ENCODE peak calls at places on chromosomes 16 and 17, in eight cellular contexts. B is neural progenitor cell; Y is breast epithelium; N is PC-9; G is tibial nerve; K is dorsolateral prefrontal cortex; S is CD8-positive, alpha-beta T cell; X is ovary. A is an unnamed sample.

GRCh38 chr17:38351412-38352222 is at the start of gene SOCS7:
- DNase-seq in B (peak; percentile 96), Y (peak; percentile 81), N (peak; percentile 90), G (peak; percentile 86), K (peak; percentile 93), S (peak; percentile 96), X (peak; percentile 97), A (peak; percentile 83)

GRCh38 chr17:21113106-21113690 is 13.6 kb upstream of the DHRS7B start:
- DNase-seq in B (no peak), Y (no peak), N (no peak), G (no peak), K (no peak), S (no peak), X (no peak), A (no peak)

GRCh38 chr17:82963104-82963950 is 116.1 kb upstream of the METRNL start:
- DNase-seq in B (peak; percentile 86), Y (peak; percentile 47), N (peak; percentile 15), G (peak; percentile 71), K (peak; percentile 73), S (peak; percentile 74), X (peak; percentile 76), A (peak; percentile 30)

GRCh38 chr16:9465150-9465549 is 373.7 kb downstream of the HAPSTR1 start:
- DNase-seq in B (no peak), Y (no peak), N (no peak), G (no peak), K (no peak), S (no peak), X (no peak), A (no peak)

GRCh38 chr16:51151951-51152663 is 1.0 kb upstream of the SALL1 start:
- DNase-seq in B (peak; percentile 96), Y (no peak), N (no peak), G (no peak), K (peak; percentile 91), S (no peak), X (peak; percentile 75), A (peak; percentile 86)

GRCh38 chr16:11682655-11683096 is 14.4 kb downstream of the SNN start:
- DNase-seq in B (no peak), Y (no peak), N (no peak), G (no peak), K (no peak), S (no peak), X (no peak), A (no peak)

GRCh38 chr17:37725601-37726146 is 19.2 kb downstream of the HNF1B start:
- DNase-seq in B (peak; percentile 27), Y (no peak), N (no peak), G (no peak), K (no peak), S (no peak), X (no peak), A (no peak)

GRCh38 chr17:72725432-72726068 is 366.9 kb downstream of the SLC39A11 start:
- DNase-seq in B (peak; percentile 85), Y (peak; percentile 37), N (peak; percentile 69), G (no peak), K (peak; percentile 43), S (peak; percentile 65), X (peak; percentile 33), A (peak; percentile 64)

GRCh38 chr17:43772877-43773648 is 5.7 kb downstream of the DUSP3 start:
- DNase-seq in B (no peak), Y (no peak), N (no peak), G (no peak), K (no peak), S (no peak), X (no peak), A (no peak)

GRCh38 chr17:64651889-64652288 is 10.2 kb downstream of the SMURF2 start:
- DNase-seq in B (no peak), Y (no peak), N (no peak), G (no peak), K (no peak), S (no peak), X (no peak), A (no peak)

GRCh38 chr17:73933871-73934270 is 269.6 kb upstream of the RPL38 start:
- DNase-seq in B (no peak), Y (no peak), N (no peak), G (no peak), K (no peak), S (no peak), X (no peak), A (no peak)

DNA sequence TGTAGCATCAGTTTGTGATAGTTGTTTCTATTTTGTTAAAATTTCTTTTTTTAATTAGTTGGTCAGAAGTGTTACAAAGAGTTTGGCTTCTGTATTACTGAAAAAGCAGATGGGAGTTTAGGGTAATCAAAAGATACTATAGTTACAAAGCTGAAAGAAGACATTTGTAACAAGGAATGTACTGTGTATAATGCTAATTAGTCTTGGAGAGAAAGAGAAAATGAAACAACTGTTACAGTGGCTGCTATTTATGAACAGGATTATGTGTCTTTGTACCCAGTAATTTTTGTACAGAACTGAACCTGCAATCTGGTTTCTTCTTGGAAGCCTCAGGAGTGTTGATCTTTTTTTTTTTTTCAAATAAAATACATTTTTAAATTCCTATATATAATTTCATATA is 14.3 kb downstream of the GDPD1 start:
- DNase-seq in B (no peak), Y (no peak), N (no peak), G (no peak), K (no peak), S (no peak), X (no peak), A (no peak)
- H3K27ac ChIP-seq in B (no peak overlapping the region), Y (no peak overlapping the region), N (no peak overlapping the region), G (no peak overlapping the region), K (peak overlapping the region; percentile 89), S (no peak overlapping the region), X (no peak overlapping the region), A (peak overlapping the region; percentile 61)

GRCh38 chr17:2085648-2085949 is 30.7 kb downstream of the HIC1 start:
- DNase-seq in B (no peak), Y (no peak), N (no peak), G (no peak), K (no peak), S (no peak), X (no peak), A (no peak)
- H3K27ac ChIP-seq in B (no peak overlapping the region), Y (peak overlapping the region; percentile 94), N (peak overlapping the region; percentile 99), G (peak overlapping the region; percentile 88), K (peak overlapping the region; percentile 82), S (no peak overlapping the region), X (peak overlapping the region; percentile 52), A (no peak overlapping the region)

GRCh38 chr17:79019631-79020584 is 4.1 kb upstream of the C1QTNF1 start:
- DNase-seq in B (peak; percentile 53), Y (no peak), N (peak; percentile 49), G (peak; percentile 66), K (no peak), S (no peak), X (peak; percentile 65), A (no peak)
- H3K27ac ChIP-seq in B (no peak overlapping the region), Y (peak overlapping the region; percentile 9), N (peak overlapping the region; percentile 49), G (peak overlapping the region; percentile 56), K (peak overlapping the region; percentile 54), S (no peak overlapping the region), X (peak overlapping the region; percentile 28), A (no peak overlapping the region)

DNA sequence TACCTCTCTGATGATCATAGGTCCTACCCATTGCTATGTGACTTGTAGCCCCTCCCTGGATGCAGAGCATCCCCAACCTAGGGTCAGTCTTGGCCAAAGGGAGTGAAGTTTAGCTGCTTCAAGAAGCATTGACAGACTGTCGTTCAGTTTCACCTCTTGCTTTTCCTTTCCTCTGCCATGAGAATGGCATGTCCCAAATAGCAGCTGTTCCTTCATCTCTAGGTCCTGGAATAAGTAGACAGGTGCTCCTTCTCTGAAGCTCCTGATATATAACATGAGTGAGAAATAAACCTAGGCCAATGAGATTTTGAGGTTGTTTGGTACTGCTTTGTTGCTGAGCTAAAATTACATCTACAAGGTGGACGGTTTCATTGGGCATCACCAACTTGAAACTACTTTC is 204.5 kb upstream of the CACNG5 start:
- DNase-seq in B (no peak), Y (no peak), N (no peak), G (no peak), K (no peak), S (peak; percentile 31), X (no peak), A (no peak)
- H3K27ac ChIP-seq in B (no peak overlapping the region), Y (no peak overlapping the region), N (no peak overlapping the region), G (no peak overlapping the region), K (no peak overlapping the region), S (no peak overlapping the region), X (no peak overlapping the region), A (no peak overlapping the region)

GRCh38 chr17:36598951-36599401 is 2.4 kb upstream of the MRM1 start:
- DNase-seq in B (no peak), Y (no peak), N (no peak), G (no peak), K (no peak), S (no peak), X (no peak), A (no peak)

GRCh38 chr17:36601303-36602029 is at the start of gene MRM1:
- DNase-seq in B (peak; percentile 96), Y (peak; percentile 83), N (peak; percentile 90), G (peak; percentile 79), K (peak; percentile 94), S (peak; percentile 95), X (peak; percentile 94), A (peak; percentile 90)

GRCh38 chr17:36600936-36601302 is 464 bp upstream of the MRM1 start:
- DNase-seq in B (no peak), Y (no peak), N (no peak), G (no peak), K (no peak), S (no peak), X (no peak), A (peak; percentile 62)

GRCh38 chr17:36599546-36600250 is 1.7 kb upstream of the MRM1 start:
- DNase-seq in B (no peak), Y (no peak), N (no peak), G (no peak), K (no peak), S (no peak), X (no peak), A (no peak)

GRCh38 chr17:36600477-36600876 is 906 bp upstream of the MRM1 start:
- DNase-seq in B (no peak), Y (no peak), N (no peak), G (no peak), K (no peak), S (no peak), X (no peak), A (no peak)
- H3K27ac ChIP-seq in B (no peak overlapping the region), Y (peak overlapping the region; percentile 72), N (peak overlapping the region; percentile 65), G (peak overlapping the region; percentile 81), K (no peak overlapping the region), S (no peak overlapping the region), X (peak overlapping the region; percentile 43), A (peak overlapping the region; percentile 53)

DNA sequence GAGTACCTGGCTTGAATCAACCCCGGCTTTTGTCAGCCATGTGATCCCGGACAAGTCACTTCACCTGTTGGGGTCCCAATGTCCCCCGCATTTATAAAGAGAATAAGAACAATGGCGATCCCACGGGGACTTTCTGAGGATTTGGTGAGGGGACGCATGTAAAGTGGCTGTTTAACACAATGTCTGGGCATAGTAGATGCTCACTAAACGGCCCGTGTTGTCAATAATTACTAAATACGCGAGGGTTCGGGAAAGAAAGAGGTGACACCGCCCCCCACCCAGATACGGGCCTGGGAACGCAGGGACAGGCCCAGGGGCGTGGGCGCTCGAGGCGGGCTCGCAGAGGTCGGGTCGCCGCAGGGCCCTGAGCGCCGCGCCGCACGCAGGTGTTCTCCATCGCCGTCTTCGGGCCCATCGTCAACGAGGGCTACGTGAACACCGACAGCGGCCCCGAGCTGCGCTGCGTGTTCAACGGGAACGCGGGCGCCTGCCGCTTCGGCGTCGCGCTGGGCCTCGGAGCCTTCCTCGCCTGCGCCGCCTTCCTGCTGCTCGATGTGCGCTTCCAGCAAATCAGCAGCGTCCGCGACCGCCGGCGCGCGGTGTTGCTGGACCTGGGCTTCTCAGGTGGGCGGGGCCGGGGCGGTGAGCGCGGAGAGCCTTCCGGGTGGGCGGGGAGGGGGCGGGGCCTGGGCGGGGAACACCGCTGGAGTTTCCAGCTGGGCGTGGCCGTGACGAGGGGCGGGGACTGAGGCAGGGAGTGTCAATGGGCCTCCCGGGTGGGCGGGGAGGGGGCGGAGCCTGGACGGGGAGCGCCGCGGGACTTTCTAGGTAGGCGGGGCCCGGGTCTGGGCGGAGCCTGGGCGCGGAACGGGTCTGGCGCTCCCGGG is 2.1 kb downstream of the SYNGR3 start:
- DNase-seq in B (peak; percentile 97), Y (peak; percentile 87), N (peak; percentile 94), G (peak; percentile 78), K (peak; percentile 86), S (peak; percentile 97), X (peak; percentile 95), A (peak; percentile 83)
- H3K27ac ChIP-seq in B (no peak overlapping the region), Y (peak overlapping the region; percentile 31), N (no peak overlapping the region), G (no peak overlapping the region), K (peak overlapping the region; percentile 69), S (peak overlapping the region; percentile 27), X (no peak overlapping the region), A (no peak overlapping the region)